ENCODE peak calls at places on chromosomes 4 and X, in eight cellular contexts. I is choroid plexus epithelial cell; R is foreskin fibroblast; P is substantia nigra; M is stimulated activated CD4-positive, alpha-beta T cell treated with anti-CD3 and anti-CD28 coated beads, TNF-alpha, amount 100 ng/mL, for 4 hours; V is transverse colon; N is neural crest cell; J is C1 segment of cervical spinal cord. F is an unnamed sample.

GRCh38 chr4:94814237-94814636 is 56.5 kb downstream of the BMPR1B start:
- DNase-seq in N (no peak), M (no peak), V (no peak), I (no peak), J (no peak), P (no peak), R (no peak), F (no peak)

GRCh38 chr4:102713096-102713495 is 47.7 kb downstream of the MANBA start:
- DNase-seq in R (peak; percentile 44), I (peak; percentile 63), V (no peak), N (no peak), M (no peak), P (no peak), J (no peak), F (no peak)

GRCh38 chr4:3070709-3071500 is 3.4 kb downstream of the HTT-AS start:
- DNase-seq in R (peak; percentile 54), I (no peak), M (no peak), J (no peak), V (no peak), N (no peak), P (no peak), F (no peak)

GRCh38 chr4:6120361-6120760 is 80.0 kb downstream of the JAKMIP1 start:
- DNase-seq in V (no peak), I (no peak), N (no peak), P (no peak), J (no peak), R (no peak), M (no peak), F (no peak)

GRCh38 chr4:3524920-3525319 is 7.3 kb downstream of the LRPAP1 start:
- DNase-seq in M (no peak), N (no peak), I (peak; percentile 5), P (no peak), V (no peak), J (no peak), R (no peak), F (no peak)

GRCh38 chr4:43380093-43380492 is 487.6 kb downstream of the GRXCR1 start:
- DNase-seq in R (no peak), N (no peak), M (no peak), P (no peak), J (no peak), V (no peak), I (no peak), F (no peak)

GRCh38 chrX:51456814-51457213 is 39.6 kb downstream of the NUDT11 start:
- DNase-seq in V (no peak), J (no peak), I (peak; percentile 8), P (no peak), M (no peak), R (no peak), N (no peak), F (peak; percentile 72)

GRCh38 chr4:44578954-44579353 is 72.5 kb downstream of the YIPF7 start:
- DNase-seq in V (no peak), N (no peak), J (no peak), R (no peak), I (no peak), P (no peak), M (no peak), F (no peak)

GRCh38 chr4:5238106-5238505 is 186.8 kb downstream of the STK32B start:
- DNase-seq in I (no peak), N (no peak), M (no peak), V (no peak), J (no peak), R (no peak), P (no peak), F (no peak)

GRCh38 chr4:6986067-6986780 is 56.9 kb upstream of the TADA2B start:
- DNase-seq in V (no peak), I (peak; percentile 86), N (no peak), M (no peak), P (peak; percentile 61), J (peak; percentile 64), R (peak; percentile 83), F (no peak)

F was measured in T47D.